ENCODE peak calls at places on chromosomes 6 and 20, in seven cellular contexts. F is HFF-Myc, Q is HL-60, E is H9, H is hepatocyte, V is BE2C, N is GM12864. W is an unnamed sample.
A peak's percentile ranks its signal among the peaks of the same experiment; 100 is the strongest.

GRCh38 chr6:42281570-42281969 is 63.9 kb upstream of the MRPS10 start:
- DNase-seq in Q (peak; percentile 49), H (no peak), F (no peak), V (no peak), N (no peak), E (no peak), W (no peak)

GRCh38 chr20:33659341-33660034 is 2.6 kb upstream of the C20orf144 start:
- DNase-seq in F (no peak), H (no peak), E (no peak), Q (no peak), N (no peak), V (no peak), W (no peak)

GRCh38 chr6:54624779-54625178 is 221.8 kb upstream of the FAM83B start:
- DNase-seq in Q (no peak), V (no peak), H (no peak), N (no peak), F (no peak), E (no peak), W (no peak)

GRCh38 chr20:39245685-39246311 is 283.7 kb downstream of the DHX35 start:
- DNase-seq in E (no peak), V (no peak), H (no peak), F (no peak), Q (no peak), N (no peak), W (no peak)

GRCh38 chr6:157605484-157605883 is 217.6 kb upstream of the SNX9 start:
- DNase-seq in F (no peak), Q (no peak), E (no peak), N (no peak), V (no peak), H (no peak), W (no peak)

GRCh38 chr20:13274311-13274965 is 53.4 kb downstream of the ISM1 start:
- DNase-seq in F (no peak), N (no peak), Q (no peak), E (peak; percentile 85), H (peak; percentile 22), V (no peak), W (no peak)

GRCh38 chr20:25399038-25399430 is 8.4 kb upstream of the ABHD12 start:
- DNase-seq in E (peak; percentile 43), N (no peak), H (peak; percentile 78), F (peak; percentile 59), Q (peak; percentile 40), V (peak; percentile 30), W (no peak)

GRCh38 chr20:48310312-48310711 is 517.5 kb downstream of the PREX1 start:
- DNase-seq in F (no peak), E (no peak), Q (no peak), V (no peak), H (no peak), N (no peak), W (no peak)

GRCh38 chr6:32664827-32665362 is 1.6 kb downstream of the HLA-DQB1 start:
- DNase-seq in Q (no peak), H (no peak), E (peak; percentile 43), F (no peak), V (no peak), N (peak; percentile 52), W (peak; percentile 76)

GRCh38 chr6:144285798-144286502 is 815 bp downstream of the UTRN start:
- DNase-seq in V (peak; percentile 5), N (no peak), H (peak; percentile 66), Q (peak; percentile 53), E (peak; percentile 63), F (no peak), W (peak; percentile 50)

GRCh38 chr6:13247627-13248026 is 80.7 kb downstream of the TBC1D7 start:
- DNase-seq in Q (no peak), F (no peak), E (no peak), N (no peak), H (no peak), V (no peak), W (no peak)

GRCh38 chr6:89079611-89080213 is 839 bp upstream of the PNRC1 start:
- DNase-seq in H (peak; percentile 69), F (no peak), N (no peak), E (no peak), V (no peak), Q (peak; percentile 50), W (no peak)

GRCh38 chr6:99993533-99994251 is at the start of gene MCHR2:
- DNase-seq in N (no peak), E (peak; percentile 45), H (peak; percentile 17), F (no peak), V (no peak), Q (no peak), W (no peak)

GRCh38 chr6:30441171-30441570 is 48.1 kb upstream of the HLA-E start:
- DNase-seq in Q (no peak), N (no peak), H (no peak), F (no peak), V (no peak), E (no peak), W (no peak)

GRCh38 chr20:33443006-33443511 is 504 bp downstream of the SNTA1 start:
- DNase-seq in N (no peak), V (peak; percentile 51), Q (no peak), H (peak; percentile 72), E (no peak), F (no peak), W (no peak)

GRCh38 chr6:163432300-163432699 is 17.8 kb downstream of the QKI start:
- DNase-seq in E (no peak), V (no peak), H (no peak), N (no peak), Q (no peak), F (no peak), W (no peak)

GRCh38 chr6:78770766-78771165 is 96.6 kb upstream of the IRAK1BP1 start:
- DNase-seq in N (no peak), F (no peak), V (no peak), Q (no peak), H (no peak), E (no peak), W (no peak)

GRCh38 chr6:31007694-31008093 is 2.6 kb upstream of the MUC22 start:
- DNase-seq in H (peak; percentile 77), N (no peak), Q (no peak), E (no peak), V (no peak), F (peak; percentile 20), W (no peak)

GRCh38 chr20:13930246-13930645 is 60.2 kb downstream of the SEL1L2 start:
- DNase-seq in N (no peak), F (no peak), Q (no peak), H (no peak), E (no peak), V (no peak), W (no peak)

GRCh38 chr6:155162682-155163081 is 101.1 kb upstream of the CLDN20 start:
- DNase-seq in Q (no peak), V (no peak), H (no peak), F (no peak), E (no peak), N (no peak), W (no peak)

GRCh38 chr6:72952808-72953630 is 272.3 kb downstream of the KHDC1L start:
- DNase-seq in N (no peak), H (no peak), Q (no peak), V (no peak), E (no peak), F (no peak), W (no peak)

GRCh38 chr6:133286765-133287164 is 45.6 kb downstream of the EYA4 start:
- DNase-seq in Q (no peak), N (no peak), V (peak; percentile 17), F (no peak), E (no peak), H (peak; percentile 17), W (no peak)

DNA sequence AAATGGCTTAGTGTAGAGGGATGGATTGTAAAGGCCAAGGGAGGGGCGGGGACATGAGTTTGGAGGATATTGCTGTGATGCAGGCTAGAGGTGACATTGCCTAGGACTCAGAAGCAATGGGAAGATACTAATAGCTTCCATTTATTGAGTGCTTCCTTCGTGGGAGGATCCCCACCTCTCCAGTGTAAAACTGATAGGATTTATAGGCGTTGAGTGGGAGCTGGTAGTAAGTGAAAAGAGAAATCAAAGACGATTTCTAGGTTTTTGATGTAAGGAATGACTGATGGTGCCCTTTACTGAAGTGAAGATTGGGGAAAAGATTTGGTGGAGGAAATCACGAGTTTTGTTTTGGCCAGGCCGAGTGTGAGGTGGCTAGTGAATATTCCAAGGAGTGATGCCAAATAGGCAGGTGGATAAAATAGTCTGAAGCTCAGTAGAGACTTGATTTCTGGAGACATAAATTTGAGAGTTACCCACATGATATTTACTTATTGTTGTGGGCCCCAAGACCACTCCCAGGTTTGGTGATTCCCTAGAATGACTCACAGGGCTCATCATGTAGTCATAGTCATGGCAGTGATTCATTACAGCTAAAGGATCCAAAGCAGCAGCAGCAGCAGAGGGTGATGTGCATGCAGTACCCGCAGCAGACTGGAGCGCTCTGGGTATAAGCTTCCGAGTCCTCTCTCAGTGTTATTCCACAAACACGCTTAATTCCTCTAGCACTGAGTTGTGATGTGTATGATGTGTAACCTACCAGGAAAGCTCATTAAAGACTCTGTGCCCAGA is 10.2 kb downstream of the RPRD1B start:
- DNase-seq in N (no peak), V (no peak), Q (no peak), F (peak; percentile 36), H (peak; percentile 32), E (no peak), W (no peak)
- TF ChIP-seq CTCF in N (no peak), V (no peak), Q (no peak), F (no peak), H (no peak), E (no peak), W (no peak)

DNA sequence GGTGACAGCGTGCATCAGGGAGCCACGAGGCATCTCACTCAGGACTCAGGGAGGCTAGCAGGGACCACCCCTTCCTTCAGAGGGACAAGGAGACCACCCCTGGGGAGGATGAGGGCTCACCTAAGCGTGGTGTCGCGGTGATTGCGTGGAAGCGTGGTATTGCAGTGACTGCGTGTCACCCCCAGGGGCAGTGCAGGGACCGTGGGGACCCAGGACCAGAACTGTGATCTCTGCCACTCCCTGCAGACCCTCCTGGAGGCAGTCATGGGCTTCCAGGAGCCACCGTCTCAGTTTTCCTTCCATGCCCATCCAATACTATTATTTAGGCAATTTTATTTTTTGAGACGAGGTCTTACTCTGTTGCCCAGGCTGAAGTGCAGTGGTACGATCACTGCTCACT is 147.1 kb downstream of the TAF4 start:
- DNase-seq in Q (no peak), V (no peak), N (no peak), H (no peak), F (no peak), E (peak; percentile 51), W (no peak)
- TF ChIP-seq CTCF in Q (no peak), V (peak; percentile 17), N (peak; percentile 29), H (no peak), F (no peak), E (peak; percentile 69), W (no peak)

GRCh38 chr6:47810885-47811284 is 29.1 kb downstream of the OPN5 start:
- DNase-seq in F (no peak), V (no peak), H (no peak), N (no peak), E (peak; percentile 56), Q (no peak), W (no peak)
- TF ChIP-seq CTCF in F (no peak), V (no peak), H (no peak), N (peak; percentile 33), E (peak; percentile 54), Q (no peak), W (no peak)

DNA sequence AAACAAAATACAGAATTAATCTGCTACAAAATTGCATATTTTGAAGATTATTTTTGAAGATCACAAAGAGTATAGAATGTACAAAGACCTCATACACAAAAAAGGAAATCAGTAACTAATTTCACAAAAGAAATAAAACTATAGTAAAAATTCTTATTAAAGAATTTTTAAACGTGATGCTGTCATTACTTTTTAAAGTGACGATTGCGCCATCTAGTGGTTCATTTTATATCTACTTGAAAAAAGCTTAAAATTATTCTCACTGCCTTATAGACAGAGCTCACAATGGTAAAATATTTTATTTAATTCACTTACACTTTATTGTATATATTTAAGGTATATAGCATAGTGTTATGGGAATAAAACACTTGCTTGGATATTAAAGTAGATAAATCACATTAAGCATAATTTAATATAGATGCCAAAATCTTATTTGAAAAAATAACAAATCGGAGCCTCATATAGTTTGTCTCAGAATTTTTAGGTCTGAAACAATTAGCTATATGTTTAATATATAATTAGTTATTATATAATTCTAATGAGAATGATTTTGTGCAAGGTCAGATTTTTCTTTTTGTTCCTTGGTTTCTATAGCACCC is 128.8 kb downstream of the PHF3 start:
- DNase-seq in Q (peak; percentile 4), E (no peak), H (peak; percentile 65), V (no peak), N (peak; percentile 22), F (peak; percentile 16), W (no peak)
- TF ChIP-seq CTCF in Q (no peak), E (peak; percentile 84), H (peak; percentile 70), V (peak; percentile 22), N (peak; percentile 21), F (no peak), W (peak; percentile 72)